ENCODE peak calls at places on chromosomes 3 and 15, in eight cellular contexts. F, B, Y, A, E, I, X and T are unnamed samples.

GRCh38 chr3:123421353-123422174 is 27.3 kb downstream of the ADCY5 start:
- DNase-seq in F (no peak), B (no peak), Y (no peak), A (no peak), E (peak; percentile 67), I (no peak), X (no peak), T (peak; percentile 76)

GRCh38 chr15:47374222-47374621 is 343.1 kb upstream of the SEMA6D start:
- DNase-seq in F (no peak), B (peak; percentile 47), Y (no peak), A (peak; percentile 69), E (peak; percentile 7), I (no peak), X (no peak), T (no peak)

GRCh38 chr3:45639044-45639392 is 44.5 kb downstream of the LIMD1 start:
- DNase-seq in F (no peak), B (no peak), Y (no peak), A (no peak), E (no peak), I (no peak), X (no peak), T (no peak)

GRCh38 chr15:31970007-31970406 is 60.3 kb upstream of the CHRNA7 start:
- DNase-seq in F (no peak), B (no peak), Y (no peak), A (no peak), E (no peak), I (no peak), X (no peak), T (no peak)

GRCh38 chr3:9732080-9732752 is 681 bp downstream of the BRPF1 start:
- DNase-seq in F (no peak), B (no peak), Y (no peak), A (no peak), E (peak; percentile 17), I (peak; percentile 40), X (no peak), T (no peak)

GRCh38 chr3:55486857-55487375 is at the start of gene WNT5A:
- DNase-seq in F (peak; percentile 55), B (no peak), Y (no peak), A (no peak), E (peak; percentile 59), I (no peak), X (no peak), T (no peak)

GRCh38 chr3:157075693-157076420 is 84.1 kb downstream of the CCNL1 start:
- DNase-seq in F (no peak), B (no peak), Y (no peak), A (peak; percentile 22), E (peak; percentile 22), I (no peak), X (no peak), T (peak; percentile 25)

GRCh38 chr3:99114565-99115291 is 213.2 kb upstream of the DCBLD2 start:
- DNase-seq in F (no peak), B (peak; percentile 48), Y (no peak), A (peak; percentile 83), E (peak; percentile 59), I (no peak), X (no peak), T (no peak)

GRCh38 chr3:134327594-134327975 is 46.7 kb downstream of the AMOTL2 start:
- DNase-seq in F (no peak), B (peak; percentile 96), Y (no peak), A (no peak), E (peak; percentile 94), I (no peak), X (no peak), T (peak; percentile 86)

GRCh38 chr3:15601046-15601398 is 347 bp downstream of the HACL1 start:
- DNase-seq in F (no peak), B (peak; percentile 43), Y (no peak), A (no peak), E (no peak), I (no peak), X (no peak), T (no peak)

GRCh38 chr15:65952425-65953053 is 83.2 kb downstream of the RAB11A start:
- DNase-seq in F (no peak), B (peak; percentile 44), Y (peak; percentile 55), A (peak; percentile 48), E (peak; percentile 47), I (no peak), X (no peak), T (peak; percentile 74)

GRCh38 chr3:108736821-108737220 is 20.4 kb downstream of the RETNLB start:
- DNase-seq in F (no peak), B (peak; percentile 41), Y (no peak), A (no peak), E (no peak), I (no peak), X (no peak), T (peak; percentile 2)

GRCh38 chr15:76684002-76684401 is 221.1 kb downstream of the SCAPER start:
- DNase-seq in F (no peak), B (no peak), Y (no peak), A (no peak), E (no peak), I (no peak), X (no peak), T (no peak)

GRCh38 chr3:50201573-50202315 is 3.3 kb upstream of the SLC38A3 start:
- DNase-seq in F (no peak), B (no peak), Y (no peak), A (peak; percentile 43), E (peak; percentile 42), I (no peak), X (no peak), T (peak; percentile 43)

GRCh38 chr3:185503467-185503975 is 4.7 kb upstream of the TMEM41A start:
- DNase-seq in F (no peak), B (peak; percentile 18), Y (no peak), A (no peak), E (no peak), I (no peak), X (no peak), T (no peak)

GRCh38 chr3:77467702-77468407 is 428.0 kb downstream of the ROBO2 start:
- DNase-seq in F (no peak), B (peak; percentile 22), Y (no peak), A (peak; percentile 15), E (peak; percentile 89), I (no peak), X (no peak), T (peak; percentile 95)

GRCh38 chr3:160735801-160736200 is 20.2 kb upstream of the PPM1L start:
- DNase-seq in F (peak; percentile 66), B (no peak), Y (no peak), A (no peak), E (no peak), I (no peak), X (no peak), T (no peak)

GRCh38 chr15:81071130-81071529 is 62.9 kb upstream of the CFAP161 start:
- DNase-seq in F (no peak), B (peak; percentile 38), Y (no peak), A (no peak), E (no peak), I (no peak), X (no peak), T (no peak)

GRCh38 chr3:78026429-78026828 is 986.5 kb downstream of the ROBO2 start:
- DNase-seq in F (no peak), B (no peak), Y (no peak), A (no peak), E (no peak), I (no peak), X (no peak), T (no peak)

GRCh38 chr15:77514635-77515421 is 94.1 kb downstream of the HMG20A start:
- DNase-seq in F (no peak), B (no peak), Y (no peak), A (no peak), E (no peak), I (no peak), X (no peak), T (no peak)

GRCh38 chr15:82570721-82571519 is 30.7 kb upstream of the RPS17 start:
- DNase-seq in F (no peak), B (no peak), Y (no peak), A (no peak), E (peak; percentile 59), I (no peak), X (no peak), T (peak; percentile 36)

GRCh38 chr15:52357949-52358348 is 62.3 kb upstream of the MYO5C start:
- DNase-seq in F (no peak), B (no peak), Y (no peak), A (no peak), E (no peak), I (no peak), X (no peak), T (no peak)

GRCh38 chr15:78044407-78045155 is 32.9 kb downstream of the TBC1D2B start:
- DNase-seq in F (no peak), B (no peak), Y (no peak), A (peak; percentile 71), E (no peak), I (no peak), X (no peak), T (peak; percentile 34)

GRCh38 chr3:182389041-182389815 is 404.1 kb upstream of the ATP11B start:
- DNase-seq in F (peak; percentile 90), B (peak; percentile 99), Y (no peak), A (no peak), E (peak; percentile 70), I (no peak), X (no peak), T (peak; percentile 71)

GRCh38 chr3:141246224-141246957 is 14.8 kb downstream of the PXYLP1 start:
- DNase-seq in F (no peak), B (no peak), Y (no peak), A (no peak), E (no peak), I (no peak), X (no peak), T (no peak)

GRCh38 chr3:179244874-179245273 is 6.0 kb downstream of the KCNMB3 start:
- DNase-seq in F (no peak), B (no peak), Y (no peak), A (no peak), E (peak; percentile 42), I (no peak), X (no peak), T (peak; percentile 51)

GRCh38 chr3:15512173-15512572 is 9.3 kb downstream of the COLQ start:
- DNase-seq in F (peak; percentile 85), B (no peak), Y (no peak), A (no peak), E (no peak), I (no peak), X (no peak), T (no peak)

GRCh38 chr15:66772967-66773873 is 71.2 kb downstream of the SMAD6 start:
- DNase-seq in F (no peak), B (no peak), Y (no peak), A (no peak), E (peak; percentile 85), I (no peak), X (no peak), T (peak; percentile 92)

GRCh38 chr15:80072285-80072684 is 12.8 kb downstream of the ZFAND6 start:
- DNase-seq in F (peak; percentile 71), B (peak; percentile 98), Y (no peak), A (peak; percentile 92), E (peak; percentile 94), I (no peak), X (peak; percentile 63), T (peak; percentile 99)

GRCh38 chr3:44444896-44445691 is 32.4 kb downstream of the ZNF445 start:
- DNase-seq in F (no peak), B (no peak), Y (no peak), A (no peak), E (no peak), I (no peak), X (no peak), T (no peak)

GRCh38 chr15:80825361-80826030 is 46.3 kb downstream of the CEMIP start:
- DNase-seq in F (peak; percentile 94), B (peak; percentile 53), Y (no peak), A (no peak), E (no peak), I (no peak), X (no peak), T (no peak)

GRCh38 chr3:121175083-121175482 is 267.1 kb downstream of the STXBP5L start:
- DNase-seq in F (no peak), B (no peak), Y (no peak), A (no peak), E (no peak), I (no peak), X (no peak), T (no peak)